ENCODE peak calls at places on chromosomes 6 and 20, in seven cellular contexts. One of them, this sample, is unnamed.

GRCh38 chr6:63663882-63664281 is 28.3 kb downstream of the PHF3 start:
- DNase-seq in heart right ventricle: no peak
- DNase-seq in dorsolateral prefrontal cortex: no peak
- DNase-seq in cardiac fibroblast: peak
- DNase-seq in ovary: no peak
- DNase-seq in gastrocnemius medialis: no peak
- DNase-seq in tibial nerve: no peak
- DNase-seq in this sample: no peak

GRCh38 chr6:39188577-39188976 is 40.7 kb downstream of the KCNK5 start:
- DNase-seq in tibial nerve: no peak
- DNase-seq in dorsolateral prefrontal cortex: no peak
- DNase-seq in gastrocnemius medialis: no peak
- DNase-seq in cardiac fibroblast: no peak
- DNase-seq in ovary: no peak
- DNase-seq in heart right ventricle: no peak
- DNase-seq in this sample: no peak

GRCh38 chr6:20978176-20978614 is 443.9 kb downstream of the CDKAL1 start:
- DNase-seq in gastrocnemius medialis: no peak
- DNase-seq in tibial nerve: no peak
- DNase-seq in cardiac fibroblast: peak
- DNase-seq in ovary: no peak
- DNase-seq in dorsolateral prefrontal cortex: no peak
- DNase-seq in heart right ventricle: no peak
- DNase-seq in this sample: peak

GRCh38 chr6:46325561-46326525 is 155.1 kb upstream of the ENPP5 start:
- DNase-seq in dorsolateral prefrontal cortex: peak
- DNase-seq in cardiac fibroblast: peak
- DNase-seq in tibial nerve: no peak
- DNase-seq in gastrocnemius medialis: no peak
- DNase-seq in heart right ventricle: peak
- DNase-seq in ovary: peak
- DNase-seq in this sample: peak

GRCh38 chr6:44480097-44480539 is 92.6 kb downstream of the CDC5L start:
- DNase-seq in gastrocnemius medialis: no peak
- DNase-seq in cardiac fibroblast: no peak
- DNase-seq in tibial nerve: no peak
- DNase-seq in heart right ventricle: no peak
- DNase-seq in ovary: no peak
- DNase-seq in dorsolateral prefrontal cortex: no peak
- DNase-seq in this sample: no peak

GRCh38 chr6:37135835-37136694 is 33.9 kb upstream of the PIM1 start:
- DNase-seq in ovary: no peak
- DNase-seq in heart right ventricle: no peak
- DNase-seq in dorsolateral prefrontal cortex: no peak
- DNase-seq in gastrocnemius medialis: no peak
- DNase-seq in cardiac fibroblast: peak
- DNase-seq in tibial nerve: no peak
- DNase-seq in this sample: peak

GRCh38 chr6:130382872-130383490 is 17.2 kb downstream of the TMEM200A start:
- DNase-seq in heart right ventricle: no peak
- DNase-seq in dorsolateral prefrontal cortex: no peak
- DNase-seq in tibial nerve: no peak
- DNase-seq in cardiac fibroblast: no peak
- DNase-seq in gastrocnemius medialis: no peak
- DNase-seq in ovary: no peak
- DNase-seq in this sample: no peak

GRCh38 chr6:12751694-12752304 is 35.2 kb downstream of the PHACTR1 start:
- DNase-seq in gastrocnemius medialis: no peak
- DNase-seq in heart right ventricle: peak
- DNase-seq in tibial nerve: no peak
- DNase-seq in ovary: peak
- DNase-seq in cardiac fibroblast: peak
- DNase-seq in dorsolateral prefrontal cortex: no peak
- DNase-seq in this sample: peak

GRCh38 chr6:43703512-43704429 is 16.2 kb upstream of the MRPS18A start:
- DNase-seq in tibial nerve: no peak
- DNase-seq in heart right ventricle: no peak
- DNase-seq in dorsolateral prefrontal cortex: no peak
- DNase-seq in gastrocnemius medialis: no peak
- DNase-seq in ovary: no peak
- DNase-seq in cardiac fibroblast: no peak
- DNase-seq in this sample: no peak

GRCh38 chr6:29603930-29604329 is 19.0 kb downstream of the OR2H2 start:
- DNase-seq in tibial nerve: no peak
- DNase-seq in cardiac fibroblast: no peak
- DNase-seq in ovary: no peak
- DNase-seq in gastrocnemius medialis: no peak
- DNase-seq in dorsolateral prefrontal cortex: peak
- DNase-seq in heart right ventricle: no peak
- DNase-seq in this sample: no peak

GRCh38 chr20:59157961-59158541 is 5.6 kb upstream of the ZNF831 start:
- DNase-seq in tibial nerve: no peak
- DNase-seq in heart right ventricle: no peak
- DNase-seq in gastrocnemius medialis: no peak
- DNase-seq in dorsolateral prefrontal cortex: no peak
- DNase-seq in ovary: no peak
- DNase-seq in cardiac fibroblast: no peak
- DNase-seq in this sample: no peak

GRCh38 chr6:9455794-9456193 is 959.1 kb downstream of the TFAP2A start:
- DNase-seq in gastrocnemius medialis: no peak
- DNase-seq in heart right ventricle: no peak
- DNase-seq in tibial nerve: no peak
- DNase-seq in cardiac fibroblast: no peak
- DNase-seq in ovary: no peak
- DNase-seq in dorsolateral prefrontal cortex: no peak
- DNase-seq in this sample: no peak

GRCh38 chr20:1636621-1637020 is 16.8 kb upstream of the SIRPB1 start:
- DNase-seq in ovary: no peak
- DNase-seq in gastrocnemius medialis: no peak
- DNase-seq in cardiac fibroblast: no peak
- DNase-seq in dorsolateral prefrontal cortex: no peak
- DNase-seq in heart right ventricle: no peak
- DNase-seq in tibial nerve: no peak
- DNase-seq in this sample: no peak

GRCh38 chr6:101396552-101397173 is 3.2 kb downstream of the GRIK2 start:
- DNase-seq in dorsolateral prefrontal cortex: no peak
- DNase-seq in cardiac fibroblast: peak
- DNase-seq in gastrocnemius medialis: no peak
- DNase-seq in ovary: peak
- DNase-seq in heart right ventricle: peak
- DNase-seq in tibial nerve: no peak
- DNase-seq in this sample: peak

GRCh38 chr6:132198040-132198439 is 203.2 kb downstream of the MOXD1 start:
- DNase-seq in heart right ventricle: no peak
- DNase-seq in ovary: no peak
- DNase-seq in tibial nerve: no peak
- DNase-seq in gastrocnemius medialis: no peak
- DNase-seq in cardiac fibroblast: peak
- DNase-seq in dorsolateral prefrontal cortex: no peak
- DNase-seq in this sample: peak

GRCh38 chr20:16947346-16947943 is 199.3 kb downstream of the OTOR start:
- DNase-seq in dorsolateral prefrontal cortex: no peak
- DNase-seq in gastrocnemius medialis: no peak
- DNase-seq in cardiac fibroblast: no peak
- DNase-seq in ovary: no peak
- DNase-seq in heart right ventricle: no peak
- DNase-seq in tibial nerve: no peak
- DNase-seq in this sample: no peak

GRCh38 chr6:1240766-1241165 is 71.1 kb upstream of the FOXQ1 start:
- DNase-seq in dorsolateral prefrontal cortex: no peak
- DNase-seq in heart right ventricle: no peak
- DNase-seq in cardiac fibroblast: no peak
- DNase-seq in tibial nerve: no peak
- DNase-seq in gastrocnemius medialis: no peak
- DNase-seq in ovary: no peak
- DNase-seq in this sample: peak

GRCh38 chr6:68760486-68760885 is 125.4 kb downstream of the ADGRB3 start:
- DNase-seq in gastrocnemius medialis: no peak
- DNase-seq in dorsolateral prefrontal cortex: no peak
- DNase-seq in heart right ventricle: no peak
- DNase-seq in cardiac fibroblast: no peak
- DNase-seq in ovary: no peak
- DNase-seq in tibial nerve: no peak
- DNase-seq in this sample: no peak

GRCh38 chr6:122619309-122619708 is 9.1 kb downstream of the PKIB start:
- DNase-seq in ovary: no peak
- DNase-seq in cardiac fibroblast: no peak
- DNase-seq in dorsolateral prefrontal cortex: no peak
- DNase-seq in tibial nerve: no peak
- DNase-seq in heart right ventricle: no peak
- DNase-seq in gastrocnemius medialis: no peak
- DNase-seq in this sample: no peak

GRCh38 chr6:121627761-121628160 is 192.3 kb downstream of the GJA1 start:
- DNase-seq in heart right ventricle: no peak
- DNase-seq in gastrocnemius medialis: no peak
- DNase-seq in cardiac fibroblast: peak
- DNase-seq in ovary: no peak
- DNase-seq in dorsolateral prefrontal cortex: no peak
- DNase-seq in tibial nerve: no peak
- DNase-seq in this sample: peak

GRCh38 chr20:18190466-18191233 is 53.0 kb downstream of the KAT14 start:
- DNase-seq in ovary: no peak
- DNase-seq in cardiac fibroblast: no peak
- DNase-seq in tibial nerve: no peak
- DNase-seq in dorsolateral prefrontal cortex: no peak
- DNase-seq in gastrocnemius medialis: no peak
- DNase-seq in heart right ventricle: no peak
- DNase-seq in this sample: no peak
- TF ChIP-seq CTCF in ovary: no peak
- TF ChIP-seq CTCF in cardiac fibroblast: no peak
- TF ChIP-seq CTCF in tibial nerve: no peak
- TF ChIP-seq CTCF in dorsolateral prefrontal cortex: no peak
- TF ChIP-seq CTCF in gastrocnemius medialis: no peak
- TF ChIP-seq CTCF in heart right ventricle: no peak
- TF ChIP-seq CTCF in this sample: no peak

DNA sequence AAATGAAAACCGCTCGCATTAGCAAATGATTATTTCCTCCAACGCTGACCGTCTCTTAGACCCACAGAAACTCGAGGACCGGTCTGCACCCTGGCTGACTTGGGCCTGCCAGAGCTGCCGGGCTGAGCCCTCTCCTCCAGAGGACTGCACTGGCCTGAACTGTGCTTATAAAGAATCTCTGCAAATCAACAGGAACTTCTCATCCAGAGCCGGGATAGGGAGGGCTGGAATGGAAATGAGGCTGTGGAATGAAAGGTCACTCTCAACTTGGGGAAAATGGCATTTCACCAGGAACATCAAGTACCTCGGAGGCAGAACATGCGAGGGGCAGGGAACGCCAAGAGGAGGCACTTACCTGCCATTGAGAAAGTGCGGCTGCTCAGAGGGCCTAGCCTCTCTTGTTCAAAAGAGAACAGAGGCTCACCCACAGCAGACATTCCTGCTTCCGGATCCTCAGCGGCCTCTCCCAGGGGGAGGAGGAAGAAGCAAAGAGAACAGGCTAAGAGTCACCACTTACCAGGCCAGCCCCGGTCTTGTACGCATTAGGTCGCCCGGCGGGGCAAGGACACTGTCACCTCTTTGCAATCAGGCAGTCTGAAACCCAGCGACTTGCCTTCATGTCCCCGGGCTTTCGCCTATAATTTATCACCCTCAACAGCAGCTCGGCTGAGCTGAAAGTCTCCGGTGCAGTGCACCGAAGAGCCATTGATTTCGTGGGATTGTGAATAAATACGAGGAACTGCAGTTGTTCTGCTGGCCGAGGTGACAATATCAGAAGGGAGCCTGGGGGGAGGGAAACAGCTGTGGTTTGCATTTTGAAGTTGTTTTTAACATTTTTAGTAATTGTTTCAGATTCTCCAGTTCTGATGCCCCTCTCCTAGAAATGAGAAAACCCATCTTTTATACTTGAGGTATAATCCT is 37.6 kb downstream of the ZMYND8 start:
- DNase-seq in dorsolateral prefrontal cortex: peak
- DNase-seq in ovary: peak
- DNase-seq in cardiac fibroblast: peak
- DNase-seq in tibial nerve: peak
- DNase-seq in heart right ventricle: peak
- DNase-seq in gastrocnemius medialis: peak
- DNase-seq in this sample: peak
- H3K4me3 ChIP-seq in dorsolateral prefrontal cortex: peak
- H3K4me3 ChIP-seq in ovary: no peak
- H3K4me3 ChIP-seq in cardiac fibroblast: peak
- H3K4me3 ChIP-seq in tibial nerve: peak
- H3K4me3 ChIP-seq in heart right ventricle: peak
- H3K4me3 ChIP-seq in gastrocnemius medialis: peak
- H3K4me3 ChIP-seq in this sample: peak

DNA sequence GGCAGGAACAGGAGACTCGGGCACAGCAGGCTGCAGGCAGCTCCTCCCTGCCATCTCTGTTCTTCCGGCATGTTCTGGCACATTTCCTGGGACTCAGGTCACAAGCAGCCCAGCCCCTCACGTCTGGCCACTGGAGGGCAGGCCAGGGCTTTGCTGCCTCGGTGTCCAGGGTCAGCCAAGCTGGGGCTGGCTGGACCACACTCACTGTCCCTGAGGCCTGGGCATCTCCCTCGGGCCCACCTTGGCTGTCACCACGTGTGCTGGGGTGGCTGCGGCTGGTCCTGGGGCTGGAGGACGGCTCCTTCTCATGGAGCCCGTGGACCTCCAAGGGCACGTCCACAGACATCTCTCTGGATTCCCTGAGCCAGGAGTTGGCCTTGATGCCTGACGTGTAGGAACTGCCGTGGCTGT is 18.5 kb downstream of the FRMD1 start:
- DNase-seq in cardiac fibroblast: peak
- DNase-seq in heart right ventricle: peak
- DNase-seq in ovary: peak
- DNase-seq in dorsolateral prefrontal cortex: peak
- DNase-seq in tibial nerve: no peak
- DNase-seq in gastrocnemius medialis: no peak
- DNase-seq in this sample: peak
- TF ChIP-seq CTCF in cardiac fibroblast: peak
- TF ChIP-seq CTCF in heart right ventricle: peak
- TF ChIP-seq CTCF in ovary: peak
- TF ChIP-seq CTCF in dorsolateral prefrontal cortex: no peak
- TF ChIP-seq CTCF in tibial nerve: peak
- TF ChIP-seq CTCF in gastrocnemius medialis: peak
- TF ChIP-seq CTCF in this sample: peak

GRCh38 chr6:108835218-108835850 is 12.9 kb upstream of the ARMC2 start:
- DNase-seq in tibial nerve: peak
- DNase-seq in dorsolateral prefrontal cortex: peak
- DNase-seq in gastrocnemius medialis: peak
- DNase-seq in heart right ventricle: peak
- DNase-seq in ovary: peak
- DNase-seq in cardiac fibroblast: peak
- DNase-seq in this sample: peak

GRCh38 chr6:108839068-108839467 is 9.2 kb upstream of the ARMC2 start:
- DNase-seq in cardiac fibroblast: no peak
- DNase-seq in ovary: no peak
- DNase-seq in dorsolateral prefrontal cortex: no peak
- DNase-seq in heart right ventricle: no peak
- DNase-seq in gastrocnemius medialis: no peak
- DNase-seq in tibial nerve: no peak
- DNase-seq in this sample: no peak

GRCh38 chr6:108836061-108836460 is 12.2 kb upstream of the ARMC2 start:
- DNase-seq in gastrocnemius medialis: no peak
- DNase-seq in heart right ventricle: no peak
- DNase-seq in cardiac fibroblast: peak
- DNase-seq in dorsolateral prefrontal cortex: no peak
- DNase-seq in ovary: no peak
- DNase-seq in tibial nerve: no peak
- DNase-seq in this sample: peak

GRCh38 chr6:108838101-108838717 is 10.0 kb upstream of the ARMC2 start:
- DNase-seq in heart right ventricle: no peak
- DNase-seq in cardiac fibroblast: no peak
- DNase-seq in ovary: no peak
- DNase-seq in dorsolateral prefrontal cortex: no peak
- DNase-seq in gastrocnemius medialis: no peak
- DNase-seq in tibial nerve: no peak
- DNase-seq in this sample: peak

GRCh38 chr6:108837236-108837971 is 10.8 kb upstream of the ARMC2 start:
- DNase-seq in cardiac fibroblast: no peak
- DNase-seq in ovary: no peak
- DNase-seq in gastrocnemius medialis: no peak
- DNase-seq in dorsolateral prefrontal cortex: no peak
- DNase-seq in tibial nerve: no peak
- DNase-seq in heart right ventricle: no peak
- DNase-seq in this sample: no peak
- H3K4me3 ChIP-seq in cardiac fibroblast: no peak
- H3K4me3 ChIP-seq in ovary: no peak
- H3K4me3 ChIP-seq in gastrocnemius medialis: no peak
- H3K4me3 ChIP-seq in dorsolateral prefrontal cortex: no peak
- H3K4me3 ChIP-seq in tibial nerve: no peak
- H3K4me3 ChIP-seq in heart right ventricle: no peak
- H3K4me3 ChIP-seq in this sample: no peak